ENCODE peak calls at places on chromosomes 7 and 10, in nine cellular contexts. One of them, this sample, is unnamed.

GRCh38 chr7:92783260-92783911 is 53.0 kb downstream of the CDK6 start:
- DNase-seq in natural killer cell treated with Interleukin-12 subunit alpha and Interleukin-12 subunit beta and Interleukin-15 and Interleukin-18, amount 100 ng/mL, for 72 hours: no peak
- DNase-seq in HCT116: no peak
- DNase-seq in GM19239: no peak
- DNase-seq in non-pigmented ciliary epithelial cell: no peak
- DNase-seq in HT1080: no peak
- DNase-seq in HTR-8/SVneo: no peak
- DNase-seq in GM20000: no peak
- DNase-seq in fibroblast of pulmonary artery: no peak
- DNase-seq in this sample: no peak

GRCh38 chr10:6401562-6402348 is 178.3 kb downstream of the PRKCQ start:
- DNase-seq in natural killer cell treated with Interleukin-12 subunit alpha and Interleukin-12 subunit beta and Interleukin-15 and Interleukin-18, amount 100 ng/mL, for 72 hours: peak
- DNase-seq in HCT116: peak
- DNase-seq in GM19239: peak
- DNase-seq in non-pigmented ciliary epithelial cell: peak
- DNase-seq in HT1080: peak
- DNase-seq in HTR-8/SVneo: peak
- DNase-seq in GM20000: peak
- DNase-seq in fibroblast of pulmonary artery: peak
- DNase-seq in this sample: peak

GRCh38 chr7:143285806-143286521 is 1.2 kb downstream of the TMEM139 start:
- DNase-seq in natural killer cell treated with Interleukin-12 subunit alpha and Interleukin-12 subunit beta and Interleukin-15 and Interleukin-18, amount 100 ng/mL, for 72 hours: no peak
- DNase-seq in HCT116: no peak
- DNase-seq in GM19239: no peak
- DNase-seq in non-pigmented ciliary epithelial cell: no peak
- DNase-seq in HT1080: no peak
- DNase-seq in HTR-8/SVneo: no peak
- DNase-seq in GM20000: no peak
- DNase-seq in fibroblast of pulmonary artery: no peak
- DNase-seq in this sample: no peak

GRCh38 chr10:50325449-50326188 is 74.3 kb upstream of the ASAH2 start:
- DNase-seq in natural killer cell treated with Interleukin-12 subunit alpha and Interleukin-12 subunit beta and Interleukin-15 and Interleukin-18, amount 100 ng/mL, for 72 hours: no peak
- DNase-seq in HCT116: peak
- DNase-seq in GM19239: no peak
- DNase-seq in non-pigmented ciliary epithelial cell: peak
- DNase-seq in HT1080: peak
- DNase-seq in HTR-8/SVneo: peak
- DNase-seq in GM20000: peak
- DNase-seq in fibroblast of pulmonary artery: peak
- DNase-seq in this sample: peak

GRCh38 chr10:48366261-48366660 is 59.8 kb downstream of the MAPK8 start:
- DNase-seq in natural killer cell treated with Interleukin-12 subunit alpha and Interleukin-12 subunit beta and Interleukin-15 and Interleukin-18, amount 100 ng/mL, for 72 hours: no peak
- DNase-seq in HCT116: no peak
- DNase-seq in GM19239: no peak
- DNase-seq in non-pigmented ciliary epithelial cell: no peak
- DNase-seq in HT1080: no peak
- DNase-seq in HTR-8/SVneo: no peak
- DNase-seq in GM20000: no peak
- DNase-seq in fibroblast of pulmonary artery: peak
- DNase-seq in this sample: no peak

GRCh38 chr10:110017940-110018339 is 10.2 kb downstream of the ADD3 start:
- DNase-seq in natural killer cell treated with Interleukin-12 subunit alpha and Interleukin-12 subunit beta and Interleukin-15 and Interleukin-18, amount 100 ng/mL, for 72 hours: no peak
- DNase-seq in HCT116: no peak
- DNase-seq in GM19239: no peak
- DNase-seq in non-pigmented ciliary epithelial cell: no peak
- DNase-seq in HT1080: no peak
- DNase-seq in HTR-8/SVneo: no peak
- DNase-seq in GM20000: no peak
- DNase-seq in fibroblast of pulmonary artery: peak
- DNase-seq in this sample: no peak

GRCh38 chr10:109987413-109987812 is 20.4 kb upstream of the ADD3 start:
- DNase-seq in natural killer cell treated with Interleukin-12 subunit alpha and Interleukin-12 subunit beta and Interleukin-15 and Interleukin-18, amount 100 ng/mL, for 72 hours: no peak
- DNase-seq in HCT116: no peak
- DNase-seq in GM19239: no peak
- DNase-seq in non-pigmented ciliary epithelial cell: no peak
- DNase-seq in HT1080: peak
- DNase-seq in HTR-8/SVneo: no peak
- DNase-seq in GM20000: no peak
- DNase-seq in fibroblast of pulmonary artery: peak
- DNase-seq in this sample: no peak

GRCh38 chr7:154968336-154969001 is 34.5 kb downstream of the PAXIP1 start:
- DNase-seq in natural killer cell treated with Interleukin-12 subunit alpha and Interleukin-12 subunit beta and Interleukin-15 and Interleukin-18, amount 100 ng/mL, for 72 hours: no peak
- DNase-seq in HCT116: no peak
- DNase-seq in GM19239: no peak
- DNase-seq in non-pigmented ciliary epithelial cell: no peak
- DNase-seq in HT1080: no peak
- DNase-seq in HTR-8/SVneo: no peak
- DNase-seq in GM20000: no peak
- DNase-seq in fibroblast of pulmonary artery: no peak
- DNase-seq in this sample: no peak

GRCh38 chr10:9035355-9035754 is 980.9 kb downstream of the GATA3 start:
- DNase-seq in natural killer cell treated with Interleukin-12 subunit alpha and Interleukin-12 subunit beta and Interleukin-15 and Interleukin-18, amount 100 ng/mL, for 72 hours: no peak
- DNase-seq in HCT116: no peak
- DNase-seq in GM19239: no peak
- DNase-seq in non-pigmented ciliary epithelial cell: no peak
- DNase-seq in HT1080: no peak
- DNase-seq in HTR-8/SVneo: no peak
- DNase-seq in GM20000: no peak
- DNase-seq in fibroblast of pulmonary artery: no peak
- DNase-seq in this sample: no peak

GRCh38 chr7:151875862-151876111 is 1.1 kb downstream of the PRKAG2 start:
- DNase-seq in natural killer cell treated with Interleukin-12 subunit alpha and Interleukin-12 subunit beta and Interleukin-15 and Interleukin-18, amount 100 ng/mL, for 72 hours: no peak
- DNase-seq in HCT116: no peak
- DNase-seq in GM19239: no peak
- DNase-seq in non-pigmented ciliary epithelial cell: no peak
- DNase-seq in HT1080: no peak
- DNase-seq in HTR-8/SVneo: no peak
- DNase-seq in GM20000: no peak
- DNase-seq in fibroblast of pulmonary artery: peak
- DNase-seq in this sample: peak

GRCh38 chr10:100046088-100046487 is 35.6 kb downstream of the CPN1 start:
- DNase-seq in natural killer cell treated with Interleukin-12 subunit alpha and Interleukin-12 subunit beta and Interleukin-15 and Interleukin-18, amount 100 ng/mL, for 72 hours: peak
- DNase-seq in HCT116: peak
- DNase-seq in GM19239: peak
- DNase-seq in non-pigmented ciliary epithelial cell: peak
- DNase-seq in HT1080: peak
- DNase-seq in HTR-8/SVneo: peak
- DNase-seq in GM20000: peak
- DNase-seq in fibroblast of pulmonary artery: peak
- DNase-seq in this sample: peak

GRCh38 chr7:20267482-20267881 is 50.3 kb upstream of the MACC1 start:
- DNase-seq in natural killer cell treated with Interleukin-12 subunit alpha and Interleukin-12 subunit beta and Interleukin-15 and Interleukin-18, amount 100 ng/mL, for 72 hours: no peak
- DNase-seq in HCT116: no peak
- DNase-seq in GM19239: no peak
- DNase-seq in non-pigmented ciliary epithelial cell: no peak
- DNase-seq in HT1080: no peak
- DNase-seq in HTR-8/SVneo: no peak
- DNase-seq in GM20000: no peak
- DNase-seq in fibroblast of pulmonary artery: no peak
- DNase-seq in this sample: no peak